ENCODE peak calls at places on chromosome 13, in four cellular contexts. K is heart left ventricle, I is IMR-90, Y is coronary artery. R is an unnamed sample.

GRCh38 chr13:27148900-27149299 is 22.7 kb downstream of the USP12 start:
- DNase-seq in K (no peak), I (no peak), Y (no peak), R (no peak)

GRCh38 chr13:45055902-45056648 is 64.2 kb upstream of the GTF2F2 start:
- DNase-seq in Y (no peak), K (no peak), I (peak; percentile 56), R (peak; percentile 47)

GRCh38 chr13:30934803-30935202 is 2.3 kb downstream of the TEX26 start:
- DNase-seq in I (no peak), K (no peak), Y (no peak), R (no peak)

GRCh38 chr13:85816413-85816812 is 17.2 kb upstream of the SLITRK6 start:
- DNase-seq in Y (no peak), I (no peak), K (no peak), R (peak; percentile 0)

GRCh38 chr13:73140804-73141203 is 82.0 kb downstream of the KLF5 start:
- DNase-seq in Y (no peak), K (no peak), I (no peak), R (no peak)

GRCh38 chr13:47039106-47039505 is 142.3 kb upstream of the HTR2A start:
- DNase-seq in K (no peak), Y (no peak), I (peak; percentile 89), R (peak; percentile 37)

GRCh38 chr13:113474179-113474578 is 16.3 kb downstream of the DCUN1D2 start:
- DNase-seq in Y (no peak), K (no peak), I (peak; percentile 91), R (peak; percentile 25)

GRCh38 chr13:93771229-93771628 is 544.6 kb downstream of the GPC6 start:
- DNase-seq in I (no peak), Y (no peak), K (no peak), R (no peak)

GRCh38 chr13:45339399-45339798 is 1.6 kb downstream of the TPT1 start:
- DNase-seq in K (no peak), Y (no peak), I (no peak), R (no peak)

GRCh38 chr13:69935043-69935442 is 172.6 kb upstream of the ATXN8OS start:
- DNase-seq in I (no peak), Y (no peak), K (no peak), R (no peak)
- TF ChIP-seq CTCF in I (no peak), Y (no peak), K (no peak), R (no peak)

DNA sequence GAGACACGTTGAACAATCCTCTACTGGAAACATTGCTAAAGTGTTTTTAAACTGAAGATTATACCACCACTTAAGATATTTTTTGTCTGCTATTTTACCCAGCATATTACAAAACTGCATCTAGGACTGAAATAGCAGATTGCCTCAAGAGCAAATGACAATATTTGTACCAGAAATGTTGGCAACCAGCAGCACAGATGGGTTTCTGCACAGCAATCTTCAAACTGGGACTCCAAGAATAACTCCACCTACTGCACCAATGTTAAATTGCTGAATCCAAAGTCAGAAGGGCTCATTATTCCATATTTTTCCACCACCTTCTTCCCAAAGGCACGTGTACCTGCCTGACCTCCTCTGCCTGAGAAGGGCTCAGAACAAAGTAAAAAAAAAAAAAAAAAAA is 79.6 kb downstream of the FOXO1 start:
- DNase-seq in Y (no peak), K (no peak), I (no peak), R (no peak)
- TF ChIP-seq CTCF in Y (no peak), K (no peak), I (no peak), R (no peak)

GRCh38 chr13:97809576-97809975 is 143.9 kb upstream of the IPO5 start:
- DNase-seq in I (peak; percentile 6), Y (no peak), K (no peak), R (no peak)

DNA sequence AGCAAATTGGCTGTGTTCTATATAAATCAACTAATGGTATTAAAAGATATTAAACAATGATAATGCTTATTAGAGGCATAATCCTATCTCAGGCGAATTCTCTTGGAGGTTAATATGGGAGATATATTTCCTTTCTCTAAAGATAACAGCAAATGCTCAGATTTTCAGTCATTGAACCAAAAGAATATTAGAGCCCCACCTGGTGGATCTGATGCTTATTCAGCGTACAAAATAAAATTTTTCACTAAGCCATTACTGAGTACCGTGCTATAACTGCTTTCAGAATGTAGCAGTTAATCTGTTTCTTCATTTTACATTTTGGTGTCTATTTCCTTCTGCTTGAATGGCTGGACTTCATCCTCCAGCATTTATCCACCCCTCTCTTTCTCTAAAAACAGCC is 143.3 kb upstream of the IPO5 start:
- DNase-seq in I (peak; percentile 14), K (no peak), Y (no peak), R (peak; percentile 18)
- TF ChIP-seq CTCF in I (peak; percentile 49), K (peak; percentile 45), Y (no peak), R (peak; percentile 37)

DNA sequence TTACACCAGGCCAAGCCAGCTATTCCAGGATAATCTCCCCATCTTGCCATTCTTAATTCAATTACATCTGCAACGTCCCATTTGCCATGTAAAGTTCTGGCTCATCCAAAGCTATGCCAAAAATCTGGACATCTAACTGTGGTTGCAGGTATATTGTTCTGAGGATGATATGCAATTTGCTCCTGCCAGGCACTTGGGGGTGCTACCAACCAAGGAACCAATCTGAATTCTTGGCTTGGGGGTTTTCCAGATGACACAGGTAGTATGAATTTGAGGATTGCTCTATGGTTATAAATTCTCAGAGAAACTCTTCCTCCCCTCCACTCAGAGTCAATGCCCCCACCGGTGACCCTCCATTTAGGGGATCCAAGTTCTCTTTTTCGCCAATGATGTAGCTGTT is 33.0 kb downstream of the CRYL1 start:
- DNase-seq in I (peak; percentile 65), K (no peak), Y (no peak), R (no peak)
- TF ChIP-seq CTCF in I (peak; percentile 73), K (peak; percentile 19), Y (no peak), R (no peak)

R was measured in RWPE1.